ENCODE peak calls at places on chromosomes 1 and 21, in six cellular contexts. One of them, this sample, is unnamed.

GRCh38 chr1:156384658-156385057 is 15.6 kb downstream of the RHBG start:
- DNase-seq in GM23338: no peak
- DNase-seq in testis: no peak
- DNase-seq in BJ: no peak
- DNase-seq in epithelial cell of esophagus: no peak
- DNase-seq in GM12865: no peak
- DNase-seq in this sample: no peak

GRCh38 chr1:36151845-36152203 is 2.5 kb upstream of the TRAPPC3 start:
- DNase-seq in GM23338: no peak
- DNase-seq in testis: no peak
- DNase-seq in BJ: no peak
- DNase-seq in epithelial cell of esophagus: no peak
- DNase-seq in GM12865: peak
- DNase-seq in this sample: no peak

GRCh38 chr1:205680073-205680851 is at the start of gene SLC45A3:
- DNase-seq in GM23338: peak
- DNase-seq in testis: peak
- DNase-seq in BJ: no peak
- DNase-seq in epithelial cell of esophagus: peak
- DNase-seq in GM12865: no peak
- DNase-seq in this sample: peak

GRCh38 chr1:113980120-113980519 is 846 bp downstream of the OLFML3 start:
- DNase-seq in GM23338: no peak
- DNase-seq in testis: peak
- DNase-seq in BJ: no peak
- DNase-seq in epithelial cell of esophagus: no peak
- DNase-seq in GM12865: no peak
- DNase-seq in this sample: no peak

GRCh38 chr1:201191723-201192477 is 1.3 kb downstream of the IGFN1 start:
- DNase-seq in GM23338: no peak
- DNase-seq in testis: no peak
- DNase-seq in BJ: peak
- DNase-seq in epithelial cell of esophagus: peak
- DNase-seq in GM12865: no peak
- DNase-seq in this sample: no peak

GRCh38 chr1:9689011-9689706 is 37.6 kb downstream of the PIK3CD start:
- DNase-seq in GM23338: peak
- DNase-seq in testis: peak
- DNase-seq in BJ: no peak
- DNase-seq in epithelial cell of esophagus: peak
- DNase-seq in GM12865: peak
- DNase-seq in this sample: peak

GRCh38 chr1:60279798-60280197 is 206.2 kb upstream of the C1orf87 start:
- DNase-seq in GM23338: no peak
- DNase-seq in testis: no peak
- DNase-seq in BJ: no peak
- DNase-seq in epithelial cell of esophagus: no peak
- DNase-seq in GM12865: no peak
- DNase-seq in this sample: no peak

GRCh38 chr21:38918629-38919346 is 113.1 kb downstream of the ETS2 start:
- DNase-seq in GM23338: no peak
- DNase-seq in testis: no peak
- DNase-seq in BJ: no peak
- DNase-seq in epithelial cell of esophagus: no peak
- DNase-seq in GM12865: no peak
- DNase-seq in this sample: no peak

GRCh38 chr1:154749078-154749760 is 120.9 kb downstream of the KCNN3 start:
- DNase-seq in GM23338: peak
- DNase-seq in testis: no peak
- DNase-seq in BJ: no peak
- DNase-seq in epithelial cell of esophagus: peak
- DNase-seq in GM12865: peak
- DNase-seq in this sample: no peak

GRCh38 chr1:168465942-168466702 is 77.7 kb downstream of the XCL2 start:
- DNase-seq in GM23338: no peak
- DNase-seq in testis: peak
- DNase-seq in BJ: no peak
- DNase-seq in epithelial cell of esophagus: peak
- DNase-seq in GM12865: peak
- DNase-seq in this sample: no peak

GRCh38 chr1:170533331-170533730 is 1.4 kb downstream of the GORAB start:
- DNase-seq in GM23338: no peak
- DNase-seq in testis: no peak
- DNase-seq in BJ: no peak
- DNase-seq in epithelial cell of esophagus: no peak
- DNase-seq in GM12865: no peak
- DNase-seq in this sample: no peak

GRCh38 chr1:182175340-182176068 is 114.0 kb upstream of the ZNF648 start:
- DNase-seq in GM23338: no peak
- DNase-seq in testis: no peak
- DNase-seq in BJ: no peak
- DNase-seq in epithelial cell of esophagus: peak
- DNase-seq in GM12865: no peak
- DNase-seq in this sample: no peak

GRCh38 chr1:18352640-18353245 is 128.0 kb upstream of the KLHDC7A start:
- DNase-seq in GM23338: peak
- DNase-seq in testis: no peak
- DNase-seq in BJ: no peak
- DNase-seq in epithelial cell of esophagus: no peak
- DNase-seq in GM12865: no peak
- DNase-seq in this sample: no peak

GRCh38 chr1:226060976-226061792 is 1.3 kb upstream of the H3-3A start:
- DNase-seq in GM23338: no peak
- DNase-seq in testis: no peak
- DNase-seq in BJ: no peak
- DNase-seq in epithelial cell of esophagus: no peak
- DNase-seq in GM12865: no peak
- DNase-seq in this sample: no peak

GRCh38 chr1:181318022-181318857 is 165.1 kb upstream of the CACNA1E start:
- DNase-seq in GM23338: peak
- DNase-seq in testis: no peak
- DNase-seq in BJ: no peak
- DNase-seq in epithelial cell of esophagus: peak
- DNase-seq in GM12865: no peak
- DNase-seq in this sample: peak

GRCh38 chr1:24018611-24019580 is 38.8 kb upstream of the SRSF10 start:
- DNase-seq in GM23338: peak
- DNase-seq in testis: peak
- DNase-seq in BJ: peak
- DNase-seq in epithelial cell of esophagus: peak
- DNase-seq in GM12865: no peak
- DNase-seq in this sample: no peak

GRCh38 chr1:19037659-19038058 is 81.2 kb upstream of the IFFO2 start:
- DNase-seq in GM23338: no peak
- DNase-seq in testis: no peak
- DNase-seq in BJ: no peak
- DNase-seq in epithelial cell of esophagus: no peak
- DNase-seq in GM12865: no peak
- DNase-seq in this sample: no peak

GRCh38 chr1:2799811-2800663 is 1.5 kb downstream of the TTC34 start:
- DNase-seq in GM23338: no peak
- DNase-seq in testis: no peak
- DNase-seq in BJ: no peak
- DNase-seq in epithelial cell of esophagus: no peak
- DNase-seq in GM12865: no peak
- DNase-seq in this sample: no peak

GRCh38 chr1:78171736-78172590 is 126.2 kb downstream of the GIPC2 start:
- DNase-seq in GM23338: no peak
- DNase-seq in testis: no peak
- DNase-seq in BJ: no peak
- DNase-seq in epithelial cell of esophagus: peak
- DNase-seq in GM12865: no peak
- DNase-seq in this sample: no peak

GRCh38 chr21:37582613-37583012 is 216.0 kb downstream of the DYRK1A start:
- DNase-seq in GM23338: peak
- DNase-seq in testis: peak
- DNase-seq in BJ: no peak
- DNase-seq in epithelial cell of esophagus: peak
- DNase-seq in GM12865: peak
- DNase-seq in this sample: no peak

GRCh38 chr1:32724678-32725594 is 22.4 kb upstream of the SYNC start:
- DNase-seq in GM23338: peak
- DNase-seq in testis: no peak
- DNase-seq in BJ: peak
- DNase-seq in epithelial cell of esophagus: peak
- DNase-seq in GM12865: peak
- DNase-seq in this sample: no peak

GRCh38 chr1:42533101-42533863 is 70.2 kb downstream of the CCDC30 start:
- DNase-seq in GM23338: peak
- DNase-seq in testis: no peak
- DNase-seq in BJ: no peak
- DNase-seq in epithelial cell of esophagus: peak
- DNase-seq in GM12865: no peak
- DNase-seq in this sample: no peak

GRCh38 chr1:37553598-37553926 is 531 bp downstream of the SNIP1 start:
- DNase-seq in GM23338: peak
- DNase-seq in testis: no peak
- DNase-seq in BJ: no peak
- DNase-seq in epithelial cell of esophagus: no peak
- DNase-seq in GM12865: no peak
- DNase-seq in this sample: no peak

GRCh38 chr1:223084466-223084865 is 58.6 kb downstream of the TLR5 start:
- DNase-seq in GM23338: no peak
- DNase-seq in testis: no peak
- DNase-seq in BJ: no peak
- DNase-seq in epithelial cell of esophagus: no peak
- DNase-seq in GM12865: no peak
- DNase-seq in this sample: no peak

GRCh38 chr1:8674912-8675311 is 142.5 kb downstream of the RERE start:
- DNase-seq in GM23338: no peak
- DNase-seq in testis: no peak
- DNase-seq in BJ: no peak
- DNase-seq in epithelial cell of esophagus: peak
- DNase-seq in GM12865: no peak
- DNase-seq in this sample: no peak

DNA sequence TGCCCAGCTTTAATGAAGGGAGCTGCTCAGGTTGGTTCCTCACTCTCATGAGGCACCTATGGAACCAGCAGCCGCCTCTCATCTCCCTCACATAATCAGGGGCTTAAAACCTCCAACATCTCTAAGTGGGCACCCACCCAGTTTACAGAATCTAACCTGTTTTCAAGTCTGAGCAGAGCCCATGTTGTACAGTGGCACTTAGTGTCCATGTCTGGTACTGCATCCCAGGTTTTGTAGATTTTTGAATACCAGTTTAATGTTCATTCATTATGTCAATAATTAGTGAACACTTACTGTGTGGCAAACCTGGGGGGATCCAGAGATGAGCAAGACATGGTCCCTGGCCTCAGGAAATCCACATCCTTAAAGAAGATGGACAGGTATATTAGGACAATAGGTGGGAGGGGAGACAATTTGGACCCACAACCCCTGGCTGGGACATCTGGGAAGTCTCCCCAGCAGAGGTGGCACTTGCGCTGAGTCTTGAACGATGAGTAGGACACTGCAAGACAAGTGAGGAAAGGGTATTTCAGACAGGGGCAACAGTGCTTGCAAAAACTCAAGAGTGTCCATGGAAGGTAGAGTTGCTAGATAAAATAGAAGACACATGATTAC is 83.3 kb downstream of the LACTBL1 start:
- DNase-seq in GM23338: peak
- DNase-seq in testis: peak
- DNase-seq in BJ: no peak
- DNase-seq in epithelial cell of esophagus: peak
- DNase-seq in GM12865: peak
- DNase-seq in this sample: no peak
- TF ChIP-seq CTCF in GM23338: peak
- TF ChIP-seq CTCF in testis: peak
- TF ChIP-seq CTCF in BJ: peak
- TF ChIP-seq CTCF in epithelial cell of esophagus: peak
- TF ChIP-seq CTCF in GM12865: peak
- TF ChIP-seq CTCF in this sample: peak

GRCh38 chr21:28309596-28309995 is 683.1 kb downstream of the LTN1 start:
- DNase-seq in GM23338: no peak
- DNase-seq in testis: no peak
- DNase-seq in BJ: no peak
- DNase-seq in epithelial cell of esophagus: no peak
- DNase-seq in GM12865: no peak
- DNase-seq in this sample: no peak

GRCh38 chr21:28311776-28312175 is 680.9 kb downstream of the LTN1 start:
- DNase-seq in GM23338: no peak
- DNase-seq in testis: no peak
- DNase-seq in BJ: no peak
- DNase-seq in epithelial cell of esophagus: no peak
- DNase-seq in GM12865: no peak
- DNase-seq in this sample: no peak

GRCh38 chr21:28310711-28311110 is 682.0 kb downstream of the LTN1 start:
- DNase-seq in GM23338: no peak
- DNase-seq in testis: no peak
- DNase-seq in BJ: no peak
- DNase-seq in epithelial cell of esophagus: peak
- DNase-seq in GM12865: no peak
- DNase-seq in this sample: no peak

GRCh38 chr21:28308516-28308915 is 684.2 kb downstream of the LTN1 start:
- DNase-seq in GM23338: no peak
- DNase-seq in testis: no peak
- DNase-seq in BJ: no peak
- DNase-seq in epithelial cell of esophagus: peak
- DNase-seq in GM12865: no peak
- DNase-seq in this sample: no peak
- TF ChIP-seq CTCF in GM23338: no peak
- TF ChIP-seq CTCF in testis: no peak
- TF ChIP-seq CTCF in BJ: no peak
- TF ChIP-seq CTCF in epithelial cell of esophagus: no peak
- TF ChIP-seq CTCF in GM12865: no peak
- TF ChIP-seq CTCF in this sample: no peak

DNA sequence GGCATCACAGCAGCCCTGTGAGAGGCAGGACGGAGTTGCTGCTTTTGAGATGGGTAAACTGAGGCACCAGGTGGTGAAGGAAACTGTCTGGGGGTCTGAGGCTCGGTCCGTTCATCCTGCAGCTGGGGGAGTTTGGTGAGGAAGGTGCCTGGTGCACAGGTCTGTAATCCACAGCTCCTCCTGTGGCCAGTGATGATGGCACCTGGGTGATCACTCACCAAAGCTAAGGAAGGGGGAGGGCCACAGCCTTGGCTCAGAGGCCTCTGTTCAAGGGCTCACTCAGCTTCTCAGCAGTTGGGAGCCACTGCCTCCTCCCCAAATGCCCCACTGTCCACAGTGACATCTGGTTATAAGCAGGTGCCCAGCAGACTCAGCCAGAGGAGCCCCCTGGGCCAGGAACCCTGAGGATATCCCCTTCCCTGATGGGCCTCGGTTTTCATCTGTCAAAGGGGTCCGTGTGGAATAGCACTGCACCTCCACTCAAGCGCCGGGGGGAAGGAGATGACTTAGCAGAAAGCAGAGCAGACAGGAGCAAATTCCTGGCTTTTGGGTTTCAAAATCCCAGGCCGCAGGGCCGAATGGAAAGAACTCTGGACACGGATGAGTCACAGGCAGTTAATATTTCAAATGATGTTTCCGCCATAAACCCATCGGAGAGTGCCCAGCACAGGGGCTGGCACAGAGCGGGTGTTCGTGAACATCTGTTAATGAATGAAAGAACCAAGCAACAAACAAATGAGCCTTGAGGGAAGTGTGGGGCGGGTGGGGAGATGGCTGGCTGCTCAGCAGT is 82.8 kb downstream of the DMRTB1 start:
- DNase-seq in GM23338: peak
- DNase-seq in testis: no peak
- DNase-seq in BJ: peak
- DNase-seq in epithelial cell of esophagus: peak
- DNase-seq in GM12865: peak
- DNase-seq in this sample: no peak
- TF ChIP-seq CTCF in GM23338: peak
- TF ChIP-seq CTCF in testis: no peak
- TF ChIP-seq CTCF in BJ: peak
- TF ChIP-seq CTCF in epithelial cell of esophagus: no peak
- TF ChIP-seq CTCF in GM12865: peak
- TF ChIP-seq CTCF in this sample: peak

GRCh38 chr1:247681288-247681897 is 1.9 kb upstream of the OR13G1 start:
- DNase-seq in GM23338: peak
- DNase-seq in testis: peak
- DNase-seq in BJ: no peak
- DNase-seq in epithelial cell of esophagus: peak
- DNase-seq in GM12865: peak
- DNase-seq in this sample: peak
- TF ChIP-seq CTCF in GM23338: peak
- TF ChIP-seq CTCF in testis: peak
- TF ChIP-seq CTCF in BJ: peak
- TF ChIP-seq CTCF in epithelial cell of esophagus: peak
- TF ChIP-seq CTCF in GM12865: peak
- TF ChIP-seq CTCF in this sample: peak